ENCODE peak calls at places on chromosomes 13 and 19, in four cellular contexts. D is tibial nerve, S is IMR-90, J is heart left ventricle. U is an unnamed sample.

GRCh38 chr13:19838726-19839342 is 24.6 kb downstream of the ZMYM5 start:
- DNase-seq in D (no peak), S (peak; percentile 82), J (no peak), U (no peak)

GRCh38 chr19:58228584-58229254 is at the start of gene ZNF544:
- DNase-seq in D (no peak), J (peak; percentile 82), S (peak; percentile 64), U (no peak)

GRCh38 chr13:112742583-112742982 is 52.7 kb downstream of the ATP11A start:
- DNase-seq in J (no peak), D (no peak), S (no peak), U (no peak)

GRCh38 chr13:78660130-78660857 is 1.3 kb upstream of the OBI1 start:
- DNase-seq in D (no peak), J (no peak), S (no peak), U (no peak)

GRCh38 chr13:23320926-23321533 is 112.5 kb downstream of the SACS start:
- DNase-seq in S (no peak), J (no peak), D (no peak), U (no peak)

GRCh38 chr13:34347784-34348573 is 530.0 kb downstream of the RFC3 start:
- DNase-seq in D (no peak), S (no peak), J (peak; percentile 23), U (no peak)

GRCh38 chr19:6221220-6221877 is 58.4 kb downstream of the MLLT1 start:
- DNase-seq in D (no peak), J (no peak), S (no peak), U (no peak)

GRCh38 chr13:49877629-49878218 is 58.4 kb downstream of the SPRYD7 start:
- DNase-seq in J (no peak), S (no peak), D (no peak), U (no peak)

GRCh38 chr13:50612717-50613116 is 230.8 kb downstream of the DLEU7 start:
- DNase-seq in J (no peak), S (no peak), D (no peak), U (no peak)

GRCh38 chr13:99307247-99307646 is at the start of gene GPR183:
- DNase-seq in S (peak; percentile 43), D (no peak), J (no peak), U (no peak)

GRCh38 chr19:13020002-13020414 is 24.7 kb downstream of the NFIX start:
- DNase-seq in S (peak; percentile 34), J (no peak), D (no peak), U (no peak)

GRCh38 chr13:30615851-30616311 is 1.8 kb upstream of the USPL1 start:
- DNase-seq in J (no peak), S (peak; percentile 41), D (no peak), U (no peak)

GRCh38 chr19:51473009-51473707 is 5.2 kb upstream of the CEACAM18 start:
- DNase-seq in J (peak; percentile 74), S (peak; percentile 59), D (peak; percentile 71), U (no peak)
- TF ChIP-seq CTCF in J (peak; percentile 89), S (peak; percentile 69), D (peak; percentile 71), U (peak; percentile 72)

DNA sequence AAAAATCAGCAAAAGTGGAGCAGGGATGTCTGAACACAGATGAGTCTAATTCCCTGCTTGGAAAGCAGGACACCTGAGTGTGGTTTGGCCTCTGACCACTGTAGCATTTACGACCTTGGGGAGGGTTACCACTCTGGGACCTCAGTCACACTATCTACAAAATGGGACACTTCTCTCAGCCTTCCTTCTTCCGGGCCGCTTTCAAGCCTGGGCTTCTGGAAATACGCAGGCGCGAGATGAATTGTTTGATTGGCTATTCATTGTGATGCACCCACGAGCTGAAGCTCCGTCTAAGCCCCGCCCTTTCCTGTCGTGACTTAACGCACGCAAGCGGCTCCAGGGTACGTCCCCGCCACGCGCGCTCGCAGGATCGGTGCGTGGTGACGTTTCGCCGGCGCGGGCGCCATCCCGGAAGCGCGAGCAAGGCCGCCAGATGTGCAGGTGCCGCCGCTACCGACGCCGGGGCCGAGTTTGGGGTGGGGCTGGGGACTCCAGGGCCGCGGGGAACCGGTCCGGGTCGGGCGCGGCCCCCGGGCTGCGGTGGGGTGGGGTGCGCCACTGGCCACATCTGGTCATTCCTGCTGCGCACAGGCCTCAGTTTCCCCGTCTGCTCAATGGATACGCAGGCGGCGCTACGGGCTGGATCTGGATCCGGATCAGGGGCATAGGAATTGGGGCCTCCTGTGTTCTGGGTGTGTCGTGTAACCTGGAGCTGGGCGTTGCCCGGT is at the start of gene KXD1:
- DNase-seq in J (peak; percentile 98), S (peak; percentile 99), D (peak; percentile 93), U (no peak)
- TF ChIP-seq POLR2A in J (peak; percentile 77), S (peak; percentile 72), D (peak; percentile 84), U (no peak)

GRCh38 chr19:11680689-11681302 is 58.0 kb downstream of the ZNF823 start:
- DNase-seq in S (no peak), J (no peak), D (no peak), U (no peak)

GRCh38 chr19:11674067-11674492 is 64.7 kb downstream of the ZNF823 start:
- DNase-seq in J (no peak), D (no peak), S (no peak), U (no peak)

GRCh38 chr19:11675569-11675968 is 63.2 kb downstream of the ZNF823 start:
- DNase-seq in J (no peak), D (no peak), S (no peak), U (no peak)

GRCh38 chr19:11673608-11674041 is 65.1 kb downstream of the ZNF823 start:
- DNase-seq in D (no peak), S (peak; percentile 55), J (peak; percentile 73), U (peak; percentile 70)

DNA sequence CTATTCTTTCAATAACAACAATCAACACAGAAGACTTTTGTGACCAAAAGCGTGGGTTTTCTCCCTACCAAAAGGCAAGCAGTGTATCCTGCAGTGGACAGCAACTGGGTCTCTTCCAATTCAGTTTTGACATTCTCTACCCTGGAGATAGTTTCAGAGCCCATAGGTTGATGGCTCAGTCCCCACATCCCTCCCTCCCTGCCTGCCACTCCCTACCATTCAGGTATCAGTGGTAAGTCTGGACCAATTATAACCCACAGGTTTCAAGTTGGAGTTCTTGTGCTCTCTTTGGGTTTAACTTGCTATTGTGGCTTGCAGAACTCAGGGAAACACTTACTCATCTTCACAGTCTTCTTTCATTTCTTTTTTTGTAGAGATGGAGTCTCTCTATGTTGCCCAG is 60.2 kb downstream of the ZNF823 start:
- DNase-seq in J (no peak), S (no peak), D (no peak), U (no peak)
- H3K9me3 ChIP-seq in J (no peaks in the 10 kb centered on the region), S (peaks cover 30% of the 10 kb centered on the region), D (peaks cover 70% of the 10 kb centered on the region), U (peaks cover 16% of the 10 kb centered on the region)

DNA sequence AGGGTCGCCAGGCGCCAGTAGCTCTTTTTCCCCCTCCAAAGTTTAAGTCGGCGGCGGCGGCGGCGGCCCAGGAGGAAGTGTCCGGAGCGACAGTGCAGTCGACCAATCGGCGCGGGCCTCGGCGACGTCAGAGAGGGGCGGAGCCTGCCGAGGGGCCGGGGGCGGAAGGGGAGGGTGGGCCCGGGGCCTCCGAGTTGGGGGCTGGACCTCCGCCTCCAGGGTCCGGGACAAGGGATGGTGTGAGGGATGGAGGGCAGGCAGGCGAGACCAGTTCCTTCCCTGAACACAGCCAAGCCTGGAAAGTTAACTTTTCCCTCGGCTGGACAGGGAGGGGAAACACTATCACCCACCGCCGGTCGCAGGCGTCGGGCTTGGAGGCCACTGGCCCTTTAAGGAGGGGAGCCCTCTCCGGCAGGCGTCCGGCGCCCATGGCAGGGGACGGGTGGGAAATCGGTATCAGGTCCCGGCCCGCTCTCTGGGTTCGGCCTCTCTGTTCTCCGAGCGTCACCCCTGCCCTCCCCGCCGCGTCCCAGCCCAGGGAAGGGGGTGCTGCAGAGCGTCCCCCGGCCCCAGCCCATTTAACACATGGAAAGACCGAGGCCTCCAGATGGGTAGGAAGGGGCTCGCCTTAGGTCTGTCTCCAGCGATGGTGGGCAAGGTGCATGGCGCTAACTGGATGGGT is at the start of gene PRKD2:
- DNase-seq in J (peak; percentile 96), D (peak; percentile 83), S (peak; percentile 68), U (no peak)
- TF ChIP-seq CTCF in J (no peak), D (peak; percentile 24), S (no peak), U (no peak)

GRCh38 chr19:49888478-49888901 is 8.2 kb downstream of the IL4I1 start:
- DNase-seq in S (no peak), J (no peak), D (no peak), U (no peak)
- TF ChIP-seq POLR2A in S (no peak), J (no peak), D (no peak), U (no peak)

GRCh38 chr19:37009871-37010270 is 68.4 kb upstream of the ZNF420 start:
- DNase-seq in D (no peak), J (no peak), S (no peak), U (no peak)
- H3K9me3 ChIP-seq in D (peaks cover 94% of the 10 kb centered on the region), J (no peaks in the 10 kb centered on the region), S (peaks cover 66% of the 10 kb centered on the region), U (peaks cover 4% of the 10 kb centered on the region)

GRCh38 chr13:88000239-88000638 is 329.1 kb downstream of the SLITRK5 start:
- DNase-seq in D (no peak), J (no peak), S (peak; percentile 1), U (no peak)
- TF ChIP-seq CTCF in D (no peak), J (no peak), S (peak; percentile 20), U (no peak)

U was measured in vagina.